ENCODE peak calls at places on chromosomes 11 and 22, in five cellular contexts. M is GM06990; T is left colon; O is stimulated activated naive CD8-positive, alpha-beta T cell treated with anti-CD3 and anti-CD28 coated beads, Interleukin-15, amount 100 ng/mL, for 72 hours; B is activated CD4-positive, CD25-positive, alpha-beta regulatory T cell. H is an unnamed sample.

GRCh38 chr11:17531071-17531817 is 13.0 kb downstream of the USH1C start:
- DNase-seq in M (no peak), T (peak; percentile 18), O (no peak), B (no peak), H (no peak)

GRCh38 chr22:38718414-38718813 is 12.7 kb downstream of the GTPBP1 start:
- DNase-seq in M (no peak), T (peak; percentile 75), O (no peak), B (no peak), H (no peak)

GRCh38 chr22:41998361-41999261 is at the start of gene WBP2NL:
- DNase-seq in M (peak; percentile 92), T (peak; percentile 88), O (peak; percentile 86), B (peak; percentile 64), H (peak; percentile 98)

GRCh38 chr22:22742641-22743040 is 98.2 kb downstream of the GGTLC2 start:
- DNase-seq in M (no peak), T (no peak), O (no peak), B (no peak), H (no peak)

GRCh38 chr11:95066721-95067041 is at the start of gene SRSF8:
- DNase-seq in M (no peak), T (no peak), O (no peak), B (no peak), H (no peak)

GRCh38 chr11:120061036-120061760 is 76.7 kb downstream of the TRIM29 start:
- DNase-seq in M (no peak), T (no peak), O (no peak), B (no peak), H (no peak)

GRCh38 chr22:36237462-36238347 is 1.6 kb downstream of the APOL2 start:
- DNase-seq in M (no peak), T (no peak), O (no peak), B (no peak), H (peak; percentile 41)

GRCh38 chr11:1152316-1153104 is 5.2 kb upstream of the MUC5AC start:
- DNase-seq in M (peak; percentile 42), T (no peak), O (peak; percentile 24), B (no peak), H (peak; percentile 40)

GRCh38 chr11:76977791-76978190 is 56.4 kb upstream of the B3GNT6 start:
- DNase-seq in M (no peak), T (no peak), O (no peak), B (no peak), H (no peak)

GRCh38 chr11:84720706-84721402 is 906.3 kb downstream of the DLG2 start:
- DNase-seq in M (no peak), T (peak; percentile 26), O (no peak), B (no peak), H (no peak)

GRCh38 chr11:77130763-77131513 is 2.9 kb downstream of the MYO7A start:
- DNase-seq in M (no peak), T (no peak), O (no peak), B (no peak), H (no peak)

GRCh38 chr22:37259540-37260029 is 15.5 kb upstream of the RAC2 start:
- DNase-seq in M (no peak), T (no peak), O (no peak), B (no peak), H (no peak)

GRCh38 chr11:30583505-30584280 is 2.5 kb downstream of the MPPED2 start:
- DNase-seq in M (no peak), T (peak; percentile 4), O (no peak), B (no peak), H (no peak)

GRCh38 chr11:62879554-62879953 is 1.1 kb upstream of the SLC3A2 start:
- DNase-seq in M (no peak), T (no peak), O (no peak), B (no peak), H (no peak)

GRCh38 chr11:9304178-9304577 is 10.2 kb downstream of the TMEM41B start:
- DNase-seq in M (no peak), T (no peak), O (no peak), B (no peak), H (no peak)

GRCh38 chr11:16831281-16832192 is 93.1 kb downstream of the C11orf58 start:
- DNase-seq in M (no peak), T (no peak), O (no peak), B (no peak), H (no peak)

GRCh38 chr11:12876988-12877387 is 132.1 kb upstream of the RASSF10 start:
- DNase-seq in M (no peak), T (no peak), O (no peak), B (no peak), H (no peak)

GRCh38 chr11:44899959-44900358 is 50.7 kb downstream of the TP53I11 start:
- DNase-seq in M (peak; percentile 24), T (no peak), O (no peak), B (no peak), H (no peak)

GRCh38 chr11:83659466-83659865 is 373.3 kb upstream of the CCDC90B start:
- DNase-seq in M (no peak), T (no peak), O (no peak), B (no peak), H (no peak)

H was measured in GM10248.